ENCODE peak calls at places on chromosome 2, in four cellular contexts. E is MV-4-11, Y is A549, V is NCI-H1092. M is an unnamed sample.

GRCh38 chr2:241850544-241851324 is 8.0 kb downstream of the PDCD1 start:
- DNase-seq in E (no peak), Y (no peak), V (no peak), M (no peak)

GRCh38 chr2:181516992-181517391 is 59.8 kb downstream of the ITGA4 start:
- DNase-seq in E (no peak), Y (no peak), V (no peak), M (no peak)

GRCh38 chr2:51795248-51795888 is 763.4 kb upstream of the NRXN1 start:
- DNase-seq in E (no peak), Y (peak; percentile 19), V (no peak), M (no peak)

GRCh38 chr2:15930589-15931513 is 9.5 kb upstream of the MYCN start:
- DNase-seq in E (no peak), Y (no peak), V (no peak), M (no peak)

GRCh38 chr2:36734304-36734703 is 37.8 kb downstream of the VIT start:
- DNase-seq in E (peak; percentile 15), Y (no peak), V (no peak), M (no peak)

GRCh38 chr2:23241611-23242245 is 143.3 kb upstream of the KLHL29 start:
- DNase-seq in E (no peak), Y (peak; percentile 7), V (no peak), M (no peak)

GRCh38 chr2:218809515-218809914 is 22.1 kb downstream of the PRKAG3 start:
- DNase-seq in E (no peak), Y (no peak), V (no peak), M (no peak)

GRCh38 chr2:120818441-120818920 is 82.8 kb downstream of the GLI2 start:
- DNase-seq in E (no peak), Y (peak; percentile 67), V (no peak), M (no peak)

GRCh38 chr2:235521844-235522243 is 28.0 kb downstream of the AGAP1 start:
- DNase-seq in E (no peak), Y (no peak), V (no peak), M (no peak)